ENCODE peak calls at places on chromosomes 16 and 17, in six cellular contexts. E is GM12878, M is K562, C is SK-N-SH, L is H1, F is HepG2. K is an unnamed sample.

GRCh38 chr16:9787717-9788116 is 394.5 kb downstream of the GRIN2A start:
- DNase-seq in E (peak; percentile 15), M (peak; percentile 43), L (no peak), C (no peak), F (no peak), K (no peak)

GRCh38 chr16:77211880-77212735 is 12.9 kb downstream of the SYCE1L start:
- DNase-seq in C (peak; percentile 96), M (peak; percentile 68), E (no peak), F (no peak), L (peak; percentile 80), K (no peak)

GRCh38 chr16:53159781-53160436 is 105.1 kb downstream of the CHD9 start:
- DNase-seq in F (peak; percentile 60), E (peak; percentile 20), L (no peak), C (peak; percentile 43), M (peak; percentile 45), K (peak; percentile 37)

GRCh38 chr17:75152971-75153853 is 1.1 kb downstream of the JPT1 start:
- DNase-seq in F (peak; percentile 34), E (no peak), M (peak; percentile 51), L (no peak), C (peak; percentile 72), K (peak; percentile 71)

GRCh38 chr16:79062336-79062735 is 538.2 kb downstream of the MAF start:
- DNase-seq in M (no peak), E (no peak), F (no peak), C (no peak), L (no peak), K (no peak)

GRCh38 chr17:63790057-63790456 is 16.1 kb downstream of the DDX42 start:
- DNase-seq in M (no peak), C (no peak), F (no peak), E (no peak), L (no peak), K (no peak)

GRCh38 chr17:50973557-50974494 is 107.7 kb upstream of the TOB1 start:
- DNase-seq in L (no peak), E (no peak), F (no peak), C (no peak), M (no peak), K (no peak)

GRCh38 chr17:38558751-38559024 is 47.1 kb downstream of the SRCIN1 start:
- DNase-seq in L (no peak), E (no peak), F (no peak), M (no peak), C (no peak), K (no peak)

GRCh38 chr17:9824797-9825338 is 856 bp upstream of the GLP2R start:
- DNase-seq in F (no peak), M (no peak), C (no peak), E (no peak), L (no peak), K (no peak)

GRCh38 chr17:63753215-63753614 is 11.6 kb upstream of the STRADA start:
- DNase-seq in L (no peak), F (no peak), M (no peak), E (no peak), C (no peak), K (no peak)

GRCh38 chr17:43645450-43645764 is 16.3 kb downstream of the MEOX1 start:
- DNase-seq in C (no peak), L (no peak), E (no peak), F (no peak), M (no peak), K (no peak)

GRCh38 chr16:51834131-51834530 is 683.1 kb upstream of the SALL1 start:
- DNase-seq in L (no peak), C (no peak), M (no peak), F (no peak), E (no peak), K (no peak)

GRCh38 chr17:39352511-39352910 is 48.9 kb downstream of the FBXL20 start:
- DNase-seq in C (no peak), F (no peak), E (no peak), L (no peak), M (no peak), K (no peak)

GRCh38 chr16:15682105-15682570 is 32.1 kb downstream of the NDE1 start:
- DNase-seq in E (no peak), L (no peak), F (peak; percentile 89), C (no peak), M (peak; percentile 60), K (peak; percentile 64)

GRCh38 chr17:9175700-9176467 is 154.6 kb downstream of the NTN1 start:
- DNase-seq in L (no peak), M (no peak), F (no peak), E (no peak), C (no peak), K (no peak)

GRCh38 chr17:29592850-29593545 is at the start of gene ANKRD13B:
- DNase-seq in C (peak; percentile 83), E (no peak), F (no peak), L (no peak), M (peak; percentile 65), K (no peak)

GRCh38 chr17:31722251-31723056 is 136.6 kb downstream of the COPRS start:
- DNase-seq in F (no peak), L (no peak), C (no peak), M (no peak), E (no peak), K (no peak)

GRCh38 chr16:3135120-3135715 is 389 bp downstream of the ZNF213 start:
- DNase-seq in L (no peak), M (no peak), E (no peak), F (no peak), C (no peak), K (no peak)

GRCh38 chr17:35540589-35541404 is 3.3 kb upstream of the SLFN12L start:
- DNase-seq in F (no peak), E (no peak), C (no peak), M (peak; percentile 39), L (no peak), K (peak; percentile 88)

GRCh38 chr17:17445925-17446665 is 30.7 kb upstream of the MED9 start:
- DNase-seq in M (no peak), L (no peak), E (no peak), F (peak; percentile 98), C (no peak), K (no peak)

GRCh38 chr16:57092786-57093301 is 461 bp downstream of the CPNE2 start:
- DNase-seq in F (no peak), L (no peak), C (peak; percentile 85), M (peak; percentile 73), E (no peak), K (no peak)

GRCh38 chr16:57091200-57091989 is 988 bp upstream of the CPNE2 start:
- DNase-seq in E (no peak), M (no peak), C (peak; percentile 64), L (peak; percentile 34), F (peak; percentile 37), K (no peak)

GRCh38 chr16:57093845-57094564 is 1.6 kb downstream of the CPNE2 start:
- DNase-seq in L (no peak), E (no peak), F (no peak), M (no peak), C (no peak), K (no peak)

GRCh38 chr16:57094911-57095310 is 2.5 kb downstream of the CPNE2 start:
- DNase-seq in F (no peak), L (no peak), M (no peak), E (no peak), C (no peak), K (no peak)

GRCh38 chr16:57091990-57092785 is at the start of gene CPNE2:
- DNase-seq in E (no peak), L (no peak), M (peak; percentile 84), C (peak; percentile 95), F (no peak), K (peak; percentile 52)
- TF ChIP-seq CTCF in E (no peak), L (no peak), M (no peak), C (no peak), F (peak; percentile 20), K (no peak)

GRCh38 chr16:89318871-89319627 is 101.5 kb downstream of the ZNF778 start:
- DNase-seq in E (no peak), F (no peak), M (no peak), C (no peak), L (no peak), K (no peak)
- H3K27ac ChIP-seq in E (peak overlapping the region; percentile 76), F (no peak overlapping the region), M (peak overlapping the region; percentile 84), C (peak overlapping the region; percentile 58), L (no peak overlapping the region), K (no peak overlapping the region)

DNA sequence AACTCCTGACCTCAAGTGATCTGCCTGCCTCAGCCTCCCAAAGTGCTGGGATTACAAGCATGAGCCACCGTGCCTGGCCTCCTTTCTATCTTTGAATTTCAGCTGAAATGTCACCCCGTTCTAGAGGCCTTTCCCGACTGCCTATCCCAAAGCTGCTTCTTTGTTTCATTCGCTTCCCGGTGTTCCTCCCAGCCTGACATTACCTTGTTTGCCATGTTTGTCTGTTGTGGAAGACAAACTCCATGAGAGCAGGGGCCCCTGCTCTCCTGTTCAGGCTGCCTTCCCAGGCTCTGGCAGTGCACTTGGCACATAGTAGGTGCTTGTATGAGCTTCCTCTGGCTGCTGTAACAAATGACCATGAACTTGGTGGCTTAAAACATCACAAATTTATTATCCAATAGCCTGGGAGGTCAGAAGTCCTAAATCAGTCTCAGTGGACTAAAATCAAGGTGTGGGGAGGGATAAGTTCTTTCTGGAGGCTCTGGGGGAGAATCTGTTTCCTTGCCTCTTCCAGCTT is 2.6 kb upstream of the CCL22 start:
- DNase-seq in C (no peak), F (no peak), E (no peak), L (no peak), M (no peak), K (no peak)
- TF ChIP-seq GABPA in C (no peak), F (no peak), E (no peak), L (no peak), M (no peak), K (no peak)

GRCh38 chr16:81137012-81137335 is 40.8 kb upstream of the GCSH start:
- DNase-seq in F (no peak), E (no peak), L (no peak), M (no peak), C (no peak), K (no peak)

GRCh38 chr16:81143921-81144471 is 47.8 kb upstream of the GCSH start:
- DNase-seq in M (no peak), L (no peak), C (no peak), F (peak; percentile 31), E (no peak), K (no peak)

GRCh38 chr16:81137754-81138153 is 41.6 kb upstream of the GCSH start:
- DNase-seq in L (no peak), F (no peak), C (no peak), M (no peak), E (no peak), K (no peak)

GRCh38 chr16:81142864-81143263 is 46.7 kb upstream of the GCSH start:
- DNase-seq in L (no peak), C (no peak), F (no peak), E (no peak), M (no peak), K (no peak)

DNA sequence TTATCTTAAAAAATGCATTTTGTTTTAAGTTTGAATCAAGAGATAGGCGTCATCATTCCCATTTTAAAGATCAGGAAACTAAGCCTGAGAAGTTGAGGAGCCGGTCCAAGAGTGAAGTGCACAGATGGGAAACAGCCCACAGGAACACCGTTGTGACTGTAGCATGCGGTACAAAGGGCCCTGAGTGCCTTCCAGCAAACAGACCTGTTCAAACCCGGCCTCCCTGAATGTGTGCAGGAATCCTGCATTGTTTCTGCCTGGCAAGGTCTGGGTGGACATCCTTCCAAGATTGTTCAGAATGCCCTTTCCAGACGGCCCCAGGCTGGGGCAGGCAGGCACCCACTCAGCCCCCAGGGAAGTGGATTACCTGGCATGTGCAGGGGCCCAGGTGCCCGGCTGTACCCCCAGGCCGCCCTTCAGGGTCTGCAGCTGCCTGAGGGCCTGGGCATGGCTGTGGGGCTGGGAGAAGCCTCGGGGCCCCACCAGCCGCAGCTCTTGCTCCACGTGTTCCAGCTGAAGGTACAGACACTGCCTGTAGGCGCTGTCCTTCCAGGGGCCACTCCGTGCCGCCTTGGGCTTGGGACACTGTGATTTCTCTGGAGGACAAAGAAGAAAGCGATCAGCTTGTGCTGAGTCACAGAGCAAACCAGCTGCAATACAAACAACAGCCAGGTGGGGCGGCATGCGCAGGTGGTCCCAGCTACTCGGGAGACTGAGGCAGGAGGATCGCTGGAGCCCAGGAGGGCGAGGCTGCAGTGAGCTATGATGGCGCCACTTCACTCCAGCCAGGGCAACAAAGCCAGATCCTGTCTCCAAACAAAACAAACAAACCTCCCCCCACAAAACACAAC is 45.0 kb upstream of the GCSH start:
- DNase-seq in M (peak; percentile 57), E (no peak), F (peak; percentile 82), C (no peak), L (peak; percentile 33), K (no peak)
- TF ChIP-seq CTCF in M (peak; percentile 87), E (peak; percentile 16), F (peak; percentile 84), C (peak; percentile 31), L (peak; percentile 74), K (no peak)

K was measured in HL-60.